ENCODE peak calls at places on chromosome 11, in six cellular contexts. E, R, L, H, Z and C are unnamed samples.

GRCh38 chr11:66866420-66867010 is 9.7 kb downstream of the LRFN4 start:
- DNase-seq in E (no peak), Z (no peak), L (no peak), H (no peak), R (no peak), C (peak; percentile 87)

GRCh38 chr11:95897731-95898130 is 26.2 kb downstream of the MTMR2 start:
- DNase-seq in H (no peak), Z (no peak), R (no peak), L (no peak), E (no peak), C (no peak)

GRCh38 chr11:95508219-95508880 is 277.3 kb upstream of the SESN3 start:
- DNase-seq in E (no peak), L (no peak), Z (no peak), R (no peak), H (no peak), C (no peak)

GRCh38 chr11:45856044-45856468 is 8.8 kb downstream of the CRY2 start:
- DNase-seq in Z (no peak), H (no peak), E (no peak), R (no peak), L (no peak), C (no peak)

GRCh38 chr11:78763664-78764063 is 189.0 kb upstream of the NARS2 start:
- DNase-seq in L (no peak), Z (no peak), E (no peak), R (no peak), H (no peak), C (no peak)

GRCh38 chr11:102111011-102111786 is 952 bp downstream of the YAP1 start:
- DNase-seq in R (no peak), E (peak; percentile 0), L (peak; percentile 74), H (no peak), Z (peak; percentile 5), C (no peak)

GRCh38 chr11:70296681-70297080 is 26.2 kb downstream of the PPFIA1 start:
- DNase-seq in H (no peak), R (no peak), E (no peak), Z (no peak), L (no peak), C (no peak)

GRCh38 chr11:46362146-46363030 is 15.1 kb downstream of the DGKZ start:
- DNase-seq in R (no peak), E (no peak), L (no peak), H (no peak), Z (no peak), C (no peak)

GRCh38 chr11:90135016-90135415 is 553 bp downstream of the NAALAD2 start:
- DNase-seq in H (no peak), L (no peak), E (no peak), Z (no peak), R (no peak), C (no peak)

GRCh38 chr11:118628432-118628831 is 21.0 kb downstream of the PHLDB1 start:
- DNase-seq in Z (no peak), L (no peak), R (no peak), E (no peak), H (no peak), C (no peak)

GRCh38 chr11:74687237-74688005 is 43.8 kb downstream of the CHRDL2 start:
- DNase-seq in H (no peak), R (no peak), E (no peak), L (no peak), Z (no peak), C (no peak)